ENCODE peak calls at places on chromosomes 3 and 15, in six cellular contexts. One of them, this sample, is unnamed.

GRCh38 chr3:42180901-42181300 is 85.1 kb downstream of the CCK start:
- DNase-seq in lower leg skin: no peak
- DNase-seq in Panc1: no peak
- DNase-seq in HFF-Myc: no peak
- DNase-seq in SHP77: no peak
- DNase-seq in effector CD4-positive, alpha-beta T cell: no peak
- DNase-seq in this sample: no peak

GRCh38 chr3:194140520-194141414 is 4.8 kb downstream of the HES1 start:
- DNase-seq in effector CD4-positive, alpha-beta T cell: no peak
- DNase-seq in Panc1: no peak
- DNase-seq in SHP77: no peak
- DNase-seq in HFF-Myc: no peak
- DNase-seq in lower leg skin: no peak
- DNase-seq in this sample: no peak

GRCh38 chr3:127061641-127062040 is 78.7 kb downstream of the PLXNA1 start:
- DNase-seq in HFF-Myc: no peak
- DNase-seq in Panc1: no peak
- DNase-seq in effector CD4-positive, alpha-beta T cell: no peak
- DNase-seq in SHP77: no peak
- DNase-seq in lower leg skin: no peak
- DNase-seq in this sample: no peak

GRCh38 chr3:115685097-115685496 is 61.8 kb downstream of the GAP43 start:
- DNase-seq in effector CD4-positive, alpha-beta T cell: no peak
- DNase-seq in SHP77: no peak
- DNase-seq in HFF-Myc: no peak
- DNase-seq in lower leg skin: no peak
- DNase-seq in Panc1: no peak
- DNase-seq in this sample: no peak

GRCh38 chr15:95684693-95685115 is 645.8 kb upstream of the NR2F2 start:
- DNase-seq in Panc1: peak
- DNase-seq in HFF-Myc: peak
- DNase-seq in lower leg skin: no peak
- DNase-seq in SHP77: no peak
- DNase-seq in effector CD4-positive, alpha-beta T cell: no peak
- DNase-seq in this sample: no peak

GRCh38 chr3:80190051-80190450 is 422.3 kb upstream of the ROBO1 start:
- DNase-seq in SHP77: no peak
- DNase-seq in effector CD4-positive, alpha-beta T cell: no peak
- DNase-seq in Panc1: peak
- DNase-seq in lower leg skin: no peak
- DNase-seq in HFF-Myc: peak
- DNase-seq in this sample: no peak

GRCh38 chr15:31156808-31157207 is 55.3 kb upstream of the TRPM1 start:
- DNase-seq in HFF-Myc: no peak
- DNase-seq in SHP77: no peak
- DNase-seq in Panc1: no peak
- DNase-seq in lower leg skin: no peak
- DNase-seq in effector CD4-positive, alpha-beta T cell: no peak
- DNase-seq in this sample: no peak

GRCh38 chr3:122784436-122784835 is 9.2 kb downstream of the HSPBAP1 start:
- DNase-seq in effector CD4-positive, alpha-beta T cell: no peak
- DNase-seq in HFF-Myc: no peak
- DNase-seq in Panc1: no peak
- DNase-seq in lower leg skin: no peak
- DNase-seq in SHP77: no peak
- DNase-seq in this sample: no peak

GRCh38 chr3:11536132-11536935 is 107.4 kb downstream of the VGLL4 start:
- DNase-seq in lower leg skin: no peak
- DNase-seq in effector CD4-positive, alpha-beta T cell: no peak
- DNase-seq in Panc1: no peak
- DNase-seq in HFF-Myc: no peak
- DNase-seq in SHP77: no peak
- DNase-seq in this sample: no peak

GRCh38 chr3:183185696-183186095 is 23.2 kb upstream of the LAMP3 start:
- DNase-seq in SHP77: no peak
- DNase-seq in lower leg skin: no peak
- DNase-seq in Panc1: no peak
- DNase-seq in HFF-Myc: peak
- DNase-seq in effector CD4-positive, alpha-beta T cell: no peak
- DNase-seq in this sample: peak

GRCh38 chr3:27357665-27358258 is 11.4 kb downstream of the NEK10 start:
- DNase-seq in effector CD4-positive, alpha-beta T cell: peak
- DNase-seq in HFF-Myc: peak
- DNase-seq in Panc1: peak
- DNase-seq in lower leg skin: peak
- DNase-seq in SHP77: no peak
- DNase-seq in this sample: peak

GRCh38 chr3:126932188-126932931 is 50.6 kb upstream of the PLXNA1 start:
- DNase-seq in lower leg skin: no peak
- DNase-seq in Panc1: no peak
- DNase-seq in effector CD4-positive, alpha-beta T cell: no peak
- DNase-seq in SHP77: no peak
- DNase-seq in HFF-Myc: no peak
- DNase-seq in this sample: no peak

GRCh38 chr15:63517614-63518013 is 13.2 kb downstream of the USP3 start:
- DNase-seq in lower leg skin: no peak
- DNase-seq in SHP77: no peak
- DNase-seq in HFF-Myc: no peak
- DNase-seq in effector CD4-positive, alpha-beta T cell: no peak
- DNase-seq in Panc1: no peak
- DNase-seq in this sample: no peak

GRCh38 chr15:80893777-80894176 is 95.8 kb downstream of the MESD start:
- DNase-seq in SHP77: no peak
- DNase-seq in lower leg skin: no peak
- DNase-seq in effector CD4-positive, alpha-beta T cell: no peak
- DNase-seq in HFF-Myc: no peak
- DNase-seq in Panc1: no peak
- DNase-seq in this sample: no peak

GRCh38 chr3:44339181-44339741 is 695 bp downstream of the TCAIM start:
- DNase-seq in SHP77: no peak
- DNase-seq in HFF-Myc: no peak
- DNase-seq in Panc1: no peak
- DNase-seq in lower leg skin: no peak
- DNase-seq in effector CD4-positive, alpha-beta T cell: no peak
- DNase-seq in this sample: no peak

GRCh38 chr3:163708428-163708827 is 1369.9 kb downstream of the SI start:
- DNase-seq in SHP77: no peak
- DNase-seq in effector CD4-positive, alpha-beta T cell: no peak
- DNase-seq in lower leg skin: no peak
- DNase-seq in Panc1: no peak
- DNase-seq in HFF-Myc: no peak
- DNase-seq in this sample: no peak

GRCh38 chr3:48709051-48709461 is 8.0 kb downstream of the IP6K2 start:
- DNase-seq in effector CD4-positive, alpha-beta T cell: no peak
- DNase-seq in HFF-Myc: no peak
- DNase-seq in SHP77: no peak
- DNase-seq in Panc1: no peak
- DNase-seq in lower leg skin: no peak
- DNase-seq in this sample: no peak

GRCh38 chr15:95734422-95735316 is 595.8 kb upstream of the NR2F2 start:
- DNase-seq in Panc1: no peak
- DNase-seq in lower leg skin: no peak
- DNase-seq in HFF-Myc: no peak
- DNase-seq in effector CD4-positive, alpha-beta T cell: no peak
- DNase-seq in SHP77: no peak
- DNase-seq in this sample: no peak

GRCh38 chr3:56800373-56801150 is 1.2 kb downstream of the ARHGEF3 start:
- DNase-seq in HFF-Myc: no peak
- DNase-seq in Panc1: no peak
- DNase-seq in lower leg skin: no peak
- DNase-seq in effector CD4-positive, alpha-beta T cell: peak
- DNase-seq in SHP77: peak
- DNase-seq in this sample: peak

GRCh38 chr3:122310361-122310760 is 14.7 kb upstream of the CSTA start:
- DNase-seq in effector CD4-positive, alpha-beta T cell: no peak
- DNase-seq in lower leg skin: no peak
- DNase-seq in SHP77: no peak
- DNase-seq in Panc1: no peak
- DNase-seq in HFF-Myc: no peak
- DNase-seq in this sample: no peak

GRCh38 chr3:130878464-130878863 is 15.4 kb upstream of the ATP2C1 start:
- DNase-seq in HFF-Myc: no peak
- DNase-seq in lower leg skin: no peak
- DNase-seq in Panc1: no peak
- DNase-seq in effector CD4-positive, alpha-beta T cell: no peak
- DNase-seq in SHP77: no peak
- DNase-seq in this sample: no peak

GRCh38 chr15:92800013-92800412 is 100.1 kb upstream of the CHD2 start:
- DNase-seq in HFF-Myc: no peak
- DNase-seq in effector CD4-positive, alpha-beta T cell: no peak
- DNase-seq in lower leg skin: no peak
- DNase-seq in Panc1: no peak
- DNase-seq in SHP77: no peak
- DNase-seq in this sample: no peak

GRCh38 chr3:172520332-172520831 is 2.8 kb downstream of the TNFSF10 start:
- DNase-seq in SHP77: no peak
- DNase-seq in HFF-Myc: peak
- DNase-seq in Panc1: no peak
- DNase-seq in effector CD4-positive, alpha-beta T cell: no peak
- DNase-seq in lower leg skin: no peak
- DNase-seq in this sample: no peak

GRCh38 chr3:80192871-80193270 is 425.1 kb upstream of the ROBO1 start:
- DNase-seq in SHP77: no peak
- DNase-seq in Panc1: no peak
- DNase-seq in HFF-Myc: no peak
- DNase-seq in effector CD4-positive, alpha-beta T cell: no peak
- DNase-seq in lower leg skin: no peak
- DNase-seq in this sample: no peak

This sample was measured in NAMALWA.